ENCODE peak calls at places on chromosomes 2 and 18, in five cellular contexts. F, E, M, K and G are unnamed samples.

GRCh38 chr2:216780843-216781242 is 79.0 kb downstream of the TNP1 start:
- DNase-seq in F (no peak), E (no peak), M (no peak), K (no peak), G (no peak)

GRCh38 chr2:15563227-15564100 is 2.3 kb upstream of the NBAS start:
- DNase-seq in F (no peak), E (no peak), M (no peak), K (no peak), G (no peak)

GRCh38 chr2:205764502-205764815 is 82.2 kb downstream of the NRP2 start:
- DNase-seq in F (no peak), E (no peak), M (no peak), K (no peak), G (no peak)

GRCh38 chr2:79741044-79741443 is 228.2 kb downstream of the CTNNA2 start:
- DNase-seq in F (no peak), E (no peak), M (no peak), K (no peak), G (no peak)

GRCh38 chr2:33375054-33375453 is 101.4 kb upstream of the RASGRP3 start:
- DNase-seq in F (no peak), E (no peak), M (no peak), K (no peak), G (no peak)

GRCh38 chr2:6780765-6781274 is 84.9 kb downstream of the CMPK2 start:
- DNase-seq in F (peak; percentile 76), E (peak; percentile 68), M (no peak), K (peak; percentile 81), G (no peak)

GRCh38 chr18:66511810-66512209 is 92.1 kb downstream of the CDH19 start:
- DNase-seq in F (no peak), E (no peak), M (no peak), K (no peak), G (no peak)

GRCh38 chr18:34639662-34640061 is 70.4 kb upstream of the DTNA start:
- DNase-seq in F (no peak), E (no peak), M (no peak), K (no peak), G (no peak)

GRCh38 chr18:68148862-68149261 is 566.0 kb downstream of the TMX3 start:
- DNase-seq in F (no peak), E (no peak), M (no peak), K (no peak), G (no peak)

GRCh38 chr2:207987025-207987716 is 38.2 kb downstream of the PLEKHM3 start:
- DNase-seq in F (no peak), E (no peak), M (no peak), K (no peak), G (no peak)

GRCh38 chr2:69095246-69095645 is 82.3 kb downstream of the ANTXR1 start:
- DNase-seq in F (no peak), E (no peak), M (no peak), K (no peak), G (no peak)

GRCh38 chr18:6543330-6543908 is 128.7 kb upstream of the L3MBTL4 start:
- DNase-seq in F (peak; percentile 37), E (no peak), M (no peak), K (no peak), G (no peak)

DNA sequence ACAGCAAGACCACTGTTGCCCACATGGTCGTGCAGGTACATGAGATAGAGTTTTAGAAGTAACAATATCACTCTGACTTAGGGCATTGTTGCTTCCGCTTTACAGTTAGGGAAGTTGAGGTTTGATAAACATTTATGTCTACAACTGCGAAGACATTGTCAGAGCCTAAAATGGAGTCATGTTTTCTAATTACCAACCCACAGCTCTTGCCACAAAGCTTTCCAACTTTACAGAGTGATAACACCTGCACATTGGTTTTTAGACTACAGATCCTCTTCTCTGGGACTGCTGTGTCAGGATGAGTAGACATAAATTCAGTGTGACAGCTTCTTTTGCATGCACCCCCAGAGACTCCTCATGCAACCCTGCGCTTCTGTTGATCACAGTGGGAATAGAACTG is 119.0 kb downstream of the FEZ2 start:
- DNase-seq in F (no peak), E (no peak), M (no peak), K (no peak), G (no peak)
- H3K4me1 ChIP-seq in F (peaks cover 53% of the 10 kb centered on the region), E (peaks cover 14% of the 10 kb centered on the region), M (peaks cover 10% of the 10 kb centered on the region), K (peaks cover 18% of the 10 kb centered on the region), G (peaks cover 18% of the 10 kb centered on the region)

DNA sequence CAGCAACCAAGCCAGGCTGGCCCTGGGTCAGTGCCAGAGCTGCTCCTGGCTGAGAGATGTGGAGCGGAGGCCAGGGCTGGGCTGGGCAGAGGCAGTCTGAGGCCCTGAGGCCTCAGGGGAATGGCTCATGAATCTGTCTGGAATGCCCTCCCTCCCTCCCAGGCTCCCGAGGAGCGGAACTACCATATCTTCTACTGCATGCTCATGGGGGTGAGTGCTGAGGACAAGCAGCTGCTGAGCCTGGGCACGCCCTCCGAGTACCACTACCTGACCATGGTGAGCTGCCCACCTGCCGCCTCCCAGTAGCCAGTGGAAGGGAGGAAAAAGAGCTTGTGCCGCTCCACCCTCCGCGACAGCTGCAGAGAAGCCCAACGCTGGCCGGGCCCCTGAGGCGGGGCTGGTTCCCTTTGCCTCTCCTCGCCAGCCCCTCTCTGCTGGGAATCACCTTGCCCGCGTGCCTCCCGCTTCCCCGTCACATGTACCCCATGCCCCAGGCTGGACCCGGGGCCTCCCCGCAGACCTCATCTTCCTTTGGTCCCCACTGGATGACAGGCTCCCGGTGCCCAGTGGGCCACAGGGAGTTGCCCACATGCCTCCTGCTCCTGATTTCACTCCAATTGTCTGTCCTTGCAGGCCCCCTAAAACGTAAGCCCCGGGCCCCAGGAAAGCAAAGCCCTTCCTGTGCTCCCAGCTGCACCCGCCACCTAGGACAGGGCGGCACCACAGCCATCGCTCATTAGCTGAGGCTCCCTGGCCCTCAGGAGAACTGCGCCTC is 41.1 kb downstream of the MYO7B start:
- DNase-seq in F (peak; percentile 82), E (peak; percentile 20), M (peak; percentile 74), K (peak; percentile 70), G (peak; percentile 77)
- TF ChIP-seq POLR2AphosphoS5 in F (no peak), E (no peak), M (no peak), K (no peak), G (no peak)

GRCh38 chr18:3653263-3653858 is 203.4 kb downstream of the TGIF1 start:
- DNase-seq in F (no peak), E (no peak), M (no peak), K (no peak), G (no peak)
- H3K4me3 ChIP-seq in F (peak overlapping the region; percentile 40), E (no peak overlapping the region), M (no peak overlapping the region), K (no peak overlapping the region), G (no peak overlapping the region)

GRCh38 chr2:233992481-233993217 is 57.9 kb upstream of the SPP2 start:
- DNase-seq in F (no peak), E (no peak), M (no peak), K (no peak), G (no peak)

GRCh38 chr2:233988581-233988980 is 61.9 kb upstream of the SPP2 start:
- DNase-seq in F (no peak), E (no peak), M (no peak), K (no peak), G (no peak)

GRCh38 chr2:233994191-233994590 is 56.3 kb upstream of the SPP2 start:
- DNase-seq in F (no peak), E (no peak), M (no peak), K (no peak), G (no peak)

GRCh38 chr2:233990261-233990798 is 60.2 kb upstream of the SPP2 start:
- DNase-seq in F (no peak), E (peak; percentile 52), M (no peak), K (no peak), G (no peak)

GRCh38 chr2:233989221-233989620 is 61.3 kb upstream of the SPP2 start:
- DNase-seq in F (no peak), E (no peak), M (no peak), K (no peak), G (no peak)
- H3K4me1 ChIP-seq in F (no peaks in the 10 kb centered on the region), E (no peaks in the 10 kb centered on the region), M (no peaks in the 10 kb centered on the region), K (peaks cover 10% of the 10 kb centered on the region), G (no peaks in the 10 kb centered on the region)

GRCh38 chr18:46001892-46002291 is 34.8 kb upstream of the EPG5 start:
- DNase-seq in F (no peak), E (no peak), M (no peak), K (no peak), G (no peak)
- TF ChIP-seq POLR2AphosphoS5 in F (no peak), E (no peak), M (no peak), K (no peak), G (no peak)

GRCh38 chr2:55223958-55224760 is 7.9 kb downstream of the CLHC1 start:
- DNase-seq in F (no peak), E (no peak), M (no peak), K (peak; percentile 79), G (no peak)
- H3K4me3 ChIP-seq in F (no peak overlapping the region), E (peak overlapping the region; percentile 84), M (peak overlapping the region; percentile 79), K (peak overlapping the region; percentile 76), G (peak overlapping the region; percentile 58)

GRCh38 chr2:10308866-10309265 is 6.2 kb downstream of the HPCAL1 start:
- DNase-seq in F (no peak), E (no peak), M (no peak), K (no peak), G (no peak)

GRCh38 chr2:10309286-10309685 is 6.6 kb downstream of the HPCAL1 start:
- DNase-seq in F (no peak), E (no peak), M (no peak), K (no peak), G (no peak)

GRCh38 chr2:10312437-10312957 is 9.8 kb downstream of the HPCAL1 start:
- DNase-seq in F (no peak), E (no peak), M (no peak), K (no peak), G (no peak)

GRCh38 chr2:10311736-10312135 is 9.0 kb downstream of the HPCAL1 start:
- DNase-seq in F (no peak), E (no peak), M (no peak), K (no peak), G (no peak)

DNA sequence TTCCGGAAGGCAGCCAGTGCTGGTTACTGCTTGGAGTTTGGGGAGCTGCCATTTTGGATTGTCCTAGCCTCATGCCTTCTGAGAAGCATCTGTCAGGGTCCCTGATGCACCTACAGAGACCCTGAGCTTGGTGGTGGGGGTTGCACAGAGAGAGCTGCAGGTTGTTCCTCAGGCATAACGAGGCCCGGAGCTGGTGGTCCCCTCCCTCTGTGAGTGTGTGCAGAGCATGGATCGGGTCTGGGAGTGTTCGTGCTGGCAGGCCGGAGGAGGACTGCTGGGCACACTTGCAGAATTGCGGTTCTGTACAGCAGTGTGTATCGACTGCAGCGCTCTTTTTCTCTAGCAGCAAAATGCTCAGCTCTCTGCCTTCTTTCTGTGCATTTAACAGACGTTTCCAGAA is 7.8 kb downstream of the HPCAL1 start:
- DNase-seq in F (no peak), E (no peak), M (no peak), K (no peak), G (no peak)
- H3K4me1 ChIP-seq in F (no peaks in the 10 kb centered on the region), E (peaks cover 27% of the 10 kb centered on the region), M (no peaks in the 10 kb centered on the region), K (peaks cover 41% of the 10 kb centered on the region), G (peaks cover 21% of the 10 kb centered on the region)